ENCODE peak calls at places on chromosomes 13 and 19, in ten cellular contexts. H is NCI-H1436 treated with DMSO at 0.1 percent for 48 hours; U is frontal cortex; A is left ventricle myocardium inferior; D is activated CD4-positive, alpha-beta T cell treated with anti-CD3 and anti-CD28 coated beads for 1 hour; V is heart left ventricle; S is A172; J is tibial artery; N is A549; K is left colon. Q is an unnamed sample.

GRCh38 chr19:9906475-9907087 is 29.7 kb downstream of the OLFM2 start:
- DNase-seq in H (no peak), U (no peak), A (no peak), D (no peak), V (no peak), S (no peak), J (no peak), N (no peak), K (no peak), Q (no peak)

GRCh38 chr13:32164622-32165268 is 133.2 kb downstream of the FRY start:
- DNase-seq in H (no peak), U (no peak), A (no peak), D (no peak), V (no peak), S (peak), J (no peak), N (peak), K (peak), Q (peak)

GRCh38 chr13:110347535-110348308 is 40.6 kb downstream of the COL4A2 start:
- DNase-seq in H (no peak), U (no peak), A (peak), D (no peak), V (peak), S (peak), J (peak), N (peak), K (no peak), Q (no peak)

GRCh38 chr19:50772408-50773311 is 2.4 kb downstream of the GPR32 start:
- DNase-seq in H (no peak), U (no peak), A (no peak), D (no peak), V (no peak), S (peak), J (no peak), N (peak), K (no peak), Q (no peak)

GRCh38 chr13:101939370-101939769 is 462.5 kb downstream of the FGF14 start:
- DNase-seq in H (no peak), U (no peak), A (no peak), D (no peak), V (no peak), S (no peak), J (no peak), N (no peak), K (no peak), Q (no peak)

GRCh38 chr13:114132419-114133121 is at the start of gene RASA3:
- DNase-seq in H (no peak), U (peak), A (peak), D (peak), V (peak), S (peak), J (peak), N (peak), K (peak), Q (peak)

GRCh38 chr19:920051-920857 is 3.1 kb downstream of the KISS1R start:
- DNase-seq in H (no peak), U (no peak), A (no peak), D (peak), V (no peak), S (no peak), J (no peak), N (no peak), K (no peak), Q (no peak)

GRCh38 chr13:113533441-113533840 is 42.9 kb upstream of the DCUN1D2 start:
- DNase-seq in H (no peak), U (no peak), A (no peak), D (no peak), V (peak), S (no peak), J (no peak), N (no peak), K (no peak), Q (no peak)

GRCh38 chr19:3065675-3066357 is 3.5 kb upstream of the TLE5 start:
- DNase-seq in H (no peak), U (no peak), A (no peak), D (no peak), V (no peak), S (no peak), J (no peak), N (no peak), K (peak), Q (peak)

GRCh38 chr19:18697680-18698079 is 14.2 kb downstream of the CRTC1 start:
- DNase-seq in H (no peak), U (no peak), A (peak), D (no peak), V (peak), S (no peak), J (no peak), N (no peak), K (peak), Q (no peak)

GRCh38 chr13:33509642-33510229 is 224.2 kb upstream of the STARD13 start:
- DNase-seq in H (no peak), U (peak), A (peak), D (no peak), V (peak), S (peak), J (peak), N (peak), K (peak), Q (peak)

GRCh38 chr19:39318690-39319089 is 2.0 kb downstream of the LRFN1 start:
- DNase-seq in H (no peak), U (no peak), A (no peak), D (no peak), V (no peak), S (no peak), J (no peak), N (no peak), K (no peak), Q (no peak)

GRCh38 chr19:41925208-41926003 is 2.8 kb downstream of the ERFL start:
- DNase-seq in H (no peak), U (no peak), A (no peak), D (no peak), V (no peak), S (no peak), J (no peak), N (no peak), K (no peak), Q (no peak)

GRCh38 chr13:43728411-43728810 is 58.4 kb downstream of the ENOX1 start:
- DNase-seq in H (no peak), U (no peak), A (no peak), D (no peak), V (no peak), S (no peak), J (no peak), N (no peak), K (no peak), Q (no peak)

GRCh38 chr19:42081584-42082258 is 5.8 kb downstream of the ZNF574 start:
- DNase-seq in H (no peak), U (no peak), A (no peak), D (no peak), V (no peak), S (peak), J (no peak), N (peak), K (peak), Q (no peak)

GRCh38 chr13:112686364-112686763 is 3.5 kb upstream of the ATP11A start:
- DNase-seq in H (no peak), U (no peak), A (no peak), D (no peak), V (no peak), S (no peak), J (no peak), N (no peak), K (no peak), Q (no peak)

GRCh38 chr13:32734511-32734910 is 148.3 kb downstream of the PDS5B start:
- DNase-seq in H (no peak), U (no peak), A (no peak), D (no peak), V (no peak), S (peak), J (no peak), N (peak), K (no peak), Q (no peak)

GRCh38 chr13:113855931-113856715 is 7.8 kb downstream of the GAS6 start:
- DNase-seq in H (no peak), U (no peak), A (no peak), D (no peak), V (no peak), S (no peak), J (no peak), N (no peak), K (no peak), Q (no peak)

GRCh38 chr13:53200075-53200474 is 171.5 kb downstream of the OLFM4 start:
- DNase-seq in H (no peak), U (no peak), A (no peak), D (no peak), V (no peak), S (no peak), J (no peak), N (no peak), K (no peak), Q (no peak)

GRCh38 chr19:18203408-18203862 is 407 bp downstream of the RAB3A start:
- DNase-seq in H (no peak), U (no peak), A (peak), D (no peak), V (peak), S (no peak), J (peak), N (no peak), K (peak), Q (peak)

Q was measured in Right ventricle myocardium inferior.